ENCODE peak calls at places on chromosomes 7 and 10, in nine cellular contexts. E, S, K, N, L, P, M, B and J are unnamed samples.

GRCh38 chr7:79965946-79966345 is 168.7 kb upstream of the GNAI1 start:
- DNase-seq in N (no peak), L (no peak), B (no peak), K (no peak), P (no peak), E (no peak), M (no peak), S (no peak), J (no peak)

GRCh38 chr10:69269761-69270160 is 8.5 kb upstream of the HK1 start:
- DNase-seq in L (no peak), K (no peak), B (peak; percentile 51), P (no peak), M (no peak), S (no peak), E (no peak), N (no peak), J (no peak)

GRCh38 chr10:17237915-17238444 is 9.9 kb downstream of the VIM start:
- DNase-seq in S (no peak), E (no peak), N (no peak), L (no peak), K (no peak), B (peak; percentile 71), P (no peak), M (no peak), J (no peak)

GRCh38 chr10:43925793-43926192 is 277.1 kb upstream of the ZNF32 start:
- DNase-seq in N (no peak), M (no peak), L (no peak), P (no peak), S (no peak), E (no peak), K (no peak), B (no peak), J (no peak)

GRCh38 chr7:137987968-137988367 is 13.9 kb downstream of the CREB3L2 start:
- DNase-seq in M (no peak), P (no peak), L (no peak), E (no peak), S (no peak), N (no peak), K (peak; percentile 61), B (no peak), J (peak; percentile 47)

GRCh38 chr10:130567436-130567835 is 431.2 kb downstream of the GLRX3 start:
- DNase-seq in L (no peak), S (no peak), N (no peak), K (no peak), M (no peak), P (no peak), E (no peak), B (no peak), J (no peak)

GRCh38 chr10:13890617-13891541 is 304.1 kb downstream of the PRPF18 start:
- DNase-seq in K (no peak), M (no peak), P (peak; percentile 55), S (peak; percentile 38), B (peak; percentile 59), N (no peak), E (peak; percentile 36), L (no peak), J (no peak)

GRCh38 chr7:24769863-24770262 is 12.6 kb upstream of the GSDME start:
- DNase-seq in N (no peak), B (no peak), L (no peak), P (no peak), M (no peak), E (no peak), S (no peak), K (no peak), J (no peak)